ENCODE peak calls at places on chromosomes 3 and 15, in six cellular contexts. J is activated effector memory CD4-positive, alpha-beta T cell treated with Interleukin-2 at 50 U/mL for 16 hours; S is T-helper 2 cell; I is kidney tubule cell; D is cardiac muscle cell; Z is NCI-H1092 treated with DMSO at 0.1 percent for 48 hours. M is an unnamed sample.

GRCh38 chr3:36792342-36792741 is 28.0 kb upstream of the DCLK3 start:
- DNase-seq in S (no peak), D (peak; percentile 39), Z (peak; percentile 17), I (peak; percentile 37), J (no peak), M (no peak)

GRCh38 chr3:189393598-189393997 is 221.8 kb downstream of the TPRG1 start:
- DNase-seq in S (no peak), I (no peak), D (peak; percentile 47), Z (no peak), J (no peak), M (no peak)

GRCh38 chr15:27260523-27260922 is 289.5 kb downstream of the GABRG3 start:
- DNase-seq in J (no peak), Z (no peak), S (no peak), D (no peak), I (no peak), M (no peak)

GRCh38 chr15:89383635-89384604 is 49.3 kb upstream of the POLG start:
- DNase-seq in S (no peak), I (peak; percentile 64), Z (peak; percentile 79), D (peak; percentile 84), J (no peak), M (peak; percentile 92)

GRCh38 chr3:51975857-51976549 is 1.1 kb downstream of the ABHD14A start:
- DNase-seq in Z (peak; percentile 78), I (peak; percentile 52), J (no peak), S (no peak), D (peak; percentile 81), M (peak; percentile 85)

GRCh38 chr15:71447328-71448250 is 332.3 kb downstream of the THSD4 start:
- DNase-seq in S (no peak), Z (no peak), D (no peak), I (peak; percentile 89), J (no peak), M (no peak)

GRCh38 chr3:161104561-161105551 is at the start of gene B3GALNT1:
- DNase-seq in D (peak; percentile 82), Z (peak; percentile 61), J (no peak), S (no peak), I (peak; percentile 71), M (peak; percentile 72)

GRCh38 chr15:69980311-69981059 is 117.2 kb downstream of the TLE3 start:
- DNase-seq in I (peak; percentile 7), Z (no peak), S (no peak), D (no peak), J (no peak), M (no peak)

GRCh38 chr3:4722103-4722502 is 229.0 kb downstream of the ITPR1 start:
- DNase-seq in S (no peak), I (peak; percentile 85), J (no peak), Z (peak; percentile 66), D (peak; percentile 76), M (peak; percentile 69)

GRCh38 chr15:40006646-40007045 is 32.3 kb downstream of the SRP14 start:
- DNase-seq in I (no peak), S (no peak), D (no peak), Z (no peak), J (no peak), M (no peak)

GRCh38 chr3:184387174-184387714 is 7.4 kb downstream of the CHRD start:
- DNase-seq in Z (no peak), D (no peak), S (no peak), I (no peak), J (no peak), M (no peak)

GRCh38 chr15:59703979-59704796 is 15.1 kb upstream of the BNIP2 start:
- DNase-seq in D (no peak), I (no peak), S (no peak), J (no peak), Z (no peak), M (no peak)

GRCh38 chr3:42807929-42808328 is 1.3 kb upstream of the ACKR2 start:
- DNase-seq in S (no peak), Z (no peak), I (peak; percentile 72), D (no peak), J (no peak), M (no peak)

GRCh38 chr15:40122239-40122638 is 13.6 kb upstream of the BMF start:
- DNase-seq in Z (no peak), S (no peak), J (no peak), I (no peak), D (no peak), M (no peak)

GRCh38 chr3:100591411-100591810 is 18.0 kb upstream of the ADGRG7 start:
- DNase-seq in S (no peak), I (peak; percentile 67), Z (no peak), J (no peak), D (no peak), M (no peak)

GRCh38 chr3:49713336-49714105 is 6.0 kb downstream of the AMIGO3 start:
- DNase-seq in D (no peak), I (no peak), Z (no peak), J (no peak), S (no peak), M (no peak)

GRCh38 chr3:62824965-62825592 is 50.1 kb downstream of the CADPS start:
- DNase-seq in J (no peak), D (no peak), I (no peak), S (no peak), Z (no peak), M (no peak)

GRCh38 chr3:127405791-127406190 is 117.9 kb upstream of the PRR20G start:
- DNase-seq in I (no peak), Z (no peak), D (no peak), J (no peak), S (no peak), M (no peak)

GRCh38 chr3:184016820-184017671 is 638 bp downstream of the ABCC5 start:
- DNase-seq in S (peak; percentile 31), I (peak; percentile 72), Z (peak; percentile 55), D (peak; percentile 67), J (no peak), M (peak; percentile 69)